ENCODE peak calls at places on chromosome 21, in eight cellular contexts. Q, C, D, A, V, B, H and E are unnamed samples.

GRCh38 chr21:44353200-44353970 is at the start of gene TRPM2:
- DNase-seq in Q (no peak), C (peak; percentile 64), D (no peak), A (peak; percentile 73), V (peak; percentile 79), B (no peak), H (no peak), E (no peak)

GRCh38 chr21:39232926-39233325 is 49.7 kb upstream of the PSMG1 start:
- DNase-seq in Q (no peak), C (no peak), D (no peak), A (no peak), V (no peak), B (no peak), H (no peak), E (no peak)

GRCh38 chr21:43815107-43815742 is 25.8 kb downstream of the RRP1 start:
- DNase-seq in Q (no peak), C (no peak), D (no peak), A (no peak), V (no peak), B (no peak), H (no peak), E (no peak)

GRCh38 chr21:45228171-45228641 is 59.5 kb downstream of the POFUT2 start:
- DNase-seq in Q (peak; percentile 57), C (no peak), D (peak; percentile 49), A (no peak), V (no peak), B (peak; percentile 71), H (peak; percentile 92), E (no peak)

GRCh38 chr21:23578027-23578426 is 2029.3 kb downstream of the MRPL39 start:
- DNase-seq in Q (no peak), C (no peak), D (no peak), A (no peak), V (no peak), B (no peak), H (no peak), E (no peak)

GRCh38 chr21:31098576-31099005 is 60.3 kb upstream of the KRTAP19-8 start:
- DNase-seq in Q (peak; percentile 67), C (peak; percentile 74), D (peak; percentile 65), A (peak; percentile 37), V (peak; percentile 80), B (peak; percentile 48), H (peak; percentile 16), E (peak; percentile 12)

GRCh38 chr21:32456497-32456918 is 44.0 kb downstream of the EVA1C start:
- DNase-seq in Q (no peak), C (no peak), D (no peak), A (no peak), V (no peak), B (no peak), H (no peak), E (no peak)

GRCh38 chr21:41168391-41169257 is 664 bp downstream of the BACE2 start:
- DNase-seq in Q (no peak), C (peak; percentile 84), D (no peak), A (no peak), V (peak; percentile 72), B (peak; percentile 42), H (no peak), E (no peak)

GRCh38 chr21:33893917-33894316 is 21.7 kb downstream of the ATP5PO start:
- DNase-seq in Q (no peak), C (no peak), D (no peak), A (no peak), V (no peak), B (no peak), H (no peak), E (no peak)

GRCh38 chr21:14889080-14889805 is 175.6 kb downstream of the NRIP1 start:
- DNase-seq in Q (no peak), C (no peak), D (no peak), A (no peak), V (no peak), B (no peak), H (no peak), E (no peak)

GRCh38 chr21:43859747-43860214 is 5.2 kb upstream of the AGPAT3 start:
- DNase-seq in Q (no peak), C (no peak), D (no peak), A (no peak), V (no peak), B (no peak), H (no peak), E (no peak)

GRCh38 chr21:44444286-44444931 is 10.9 kb upstream of the LRRC3 start:
- DNase-seq in Q (no peak), C (peak; percentile 38), D (no peak), A (no peak), V (no peak), B (no peak), H (no peak), E (no peak)

GRCh38 chr21:30713786-30714185 is 4.8 kb downstream of the KRTAP21-3 start:
- DNase-seq in Q (no peak), C (no peak), D (no peak), A (no peak), V (no peak), B (no peak), H (no peak), E (no peak)

GRCh38 chr21:35859677-35860076 is 200.6 kb downstream of the SETD4 start:
- DNase-seq in Q (no peak), C (no peak), D (no peak), A (no peak), V (no peak), B (no peak), H (no peak), E (no peak)

GRCh38 chr21:14923468-14923867 is 141.3 kb downstream of the NRIP1 start:
- DNase-seq in Q (no peak), C (no peak), D (no peak), A (no peak), V (no peak), B (no peak), H (peak; percentile 64), E (no peak)

GRCh38 chr21:45373991-45374816 is 30.8 kb upstream of the COL18A1 start:
- DNase-seq in Q (no peak), C (no peak), D (no peak), A (no peak), V (peak; percentile 32), B (no peak), H (no peak), E (no peak)

GRCh38 chr21:38824124-38824822 is 18.5 kb downstream of the ETS2 start:
- DNase-seq in Q (no peak), C (no peak), D (no peak), A (no peak), V (no peak), B (no peak), H (no peak), E (no peak)

GRCh38 chr21:32626633-32627196 is 14.5 kb upstream of the CFAP298 start:
- DNase-seq in Q (no peak), C (no peak), D (no peak), A (no peak), V (no peak), B (no peak), H (peak; percentile 59), E (no peak)

GRCh38 chr21:33377221-33377620 is 26.0 kb upstream of the IFNGR2 start:
- DNase-seq in Q (no peak), C (peak; percentile 32), D (no peak), A (no peak), V (no peak), B (no peak), H (no peak), E (no peak)

GRCh38 chr21:36516271-36516670 is 36.3 kb upstream of the CLDN14 start:
- DNase-seq in Q (no peak), C (no peak), D (no peak), A (no peak), V (no peak), B (no peak), H (no peak), E (no peak)

GRCh38 chr21:46120301-46121285 is 22.7 kb downstream of the COL6A2 start:
- DNase-seq in Q (no peak), C (peak; percentile 58), D (no peak), A (no peak), V (peak; percentile 28), B (no peak), H (no peak), E (no peak)

GRCh38 chr21:33901421-33902288 is 13.9 kb downstream of the ATP5PO start:
- DNase-seq in Q (no peak), C (no peak), D (no peak), A (no peak), V (no peak), B (no peak), H (no peak), E (no peak)

GRCh38 chr21:23016617-23017016 is 2018.4 kb downstream of the NCAM2 start:
- DNase-seq in Q (no peak), C (no peak), D (no peak), A (no peak), V (no peak), B (no peak), H (no peak), E (no peak)

GRCh38 chr21:33427051-33427450 is 23.8 kb downstream of the IFNGR2 start:
- DNase-seq in Q (no peak), C (no peak), D (no peak), A (no peak), V (no peak), B (no peak), H (no peak), E (no peak)

GRCh38 chr21:38716942-38717341 is 88.8 kb upstream of the ETS2 start:
- DNase-seq in Q (no peak), C (no peak), D (no peak), A (no peak), V (no peak), B (no peak), H (no peak), E (no peak)

GRCh38 chr21:45534591-45535331 is 7.5 kb downstream of the SLC19A1 start:
- DNase-seq in Q (no peak), C (no peak), D (no peak), A (no peak), V (peak; percentile 90), B (no peak), H (no peak), E (no peak)

GRCh38 chr21:36310016-36310415 is 10.0 kb upstream of the MORC3 start:
- DNase-seq in Q (no peak), C (peak; percentile 2), D (no peak), A (no peak), V (no peak), B (no peak), H (no peak), E (no peak)

GRCh38 chr21:42991992-42992740 is 17.8 kb downstream of the PKNOX1 start:
- DNase-seq in Q (no peak), C (no peak), D (no peak), A (no peak), V (peak; percentile 77), B (peak; percentile 54), H (peak; percentile 77), E (no peak)